ENCODE peak calls at places on chromosome 12, in nine cellular contexts. One of them, this sample, is unnamed.
A peak's percentile ranks its signal among the peaks of the same experiment; 100 is the strongest.

GRCh38 chr12:62604856-62605255 is 138.2 kb downstream of the MON2 start:
- DNase-seq in nephron progenitor cell: no peak
- DNase-seq in WTC11: no peak
- DNase-seq in lung: no peak
- DNase-seq in right atrium auricular region: no peak
- DNase-seq in GM12864: no peak
- DNase-seq in natural killer cell: no peak
- DNase-seq in ascending aorta: no peak
- DNase-seq in AG10803: peak; percentile 59
- DNase-seq in this sample: peak; percentile 40

GRCh38 chr12:5000204-5000603 is 43.5 kb upstream of the KCNA5 start:
- DNase-seq in ascending aorta: no peak
- DNase-seq in GM12864: no peak
- DNase-seq in lung: no peak
- DNase-seq in AG10803: no peak
- DNase-seq in nephron progenitor cell: no peak
- DNase-seq in WTC11: no peak
- DNase-seq in natural killer cell: no peak
- DNase-seq in right atrium auricular region: no peak
- DNase-seq in this sample: no peak

GRCh38 chr12:31710021-31710818 is 18.6 kb downstream of the AMN1 start:
- DNase-seq in ascending aorta: no peak
- DNase-seq in GM12864: no peak
- DNase-seq in lung: no peak
- DNase-seq in nephron progenitor cell: no peak
- DNase-seq in natural killer cell: no peak
- DNase-seq in right atrium auricular region: no peak
- DNase-seq in WTC11: no peak
- DNase-seq in AG10803: no peak
- DNase-seq in this sample: no peak

GRCh38 chr12:66629138-66629880 is 49.6 kb downstream of the GRIP1 start:
- DNase-seq in natural killer cell: no peak
- DNase-seq in nephron progenitor cell: no peak
- DNase-seq in GM12864: no peak
- DNase-seq in lung: no peak
- DNase-seq in ascending aorta: no peak
- DNase-seq in right atrium auricular region: no peak
- DNase-seq in WTC11: no peak
- DNase-seq in AG10803: no peak
- DNase-seq in this sample: no peak

GRCh38 chr12:115251727-115252126 is 567.8 kb upstream of the TBX3 start:
- DNase-seq in AG10803: no peak
- DNase-seq in ascending aorta: no peak
- DNase-seq in lung: no peak
- DNase-seq in GM12864: no peak
- DNase-seq in natural killer cell: no peak
- DNase-seq in nephron progenitor cell: no peak
- DNase-seq in right atrium auricular region: no peak
- DNase-seq in WTC11: no peak
- DNase-seq in this sample: no peak

GRCh38 chr12:70366581-70367267 is 634 bp downstream of the KCNMB4 start:
- DNase-seq in natural killer cell: peak; percentile 29
- DNase-seq in GM12864: no peak
- DNase-seq in lung: no peak
- DNase-seq in WTC11: peak; percentile 55
- DNase-seq in right atrium auricular region: no peak
- DNase-seq in ascending aorta: peak; percentile 68
- DNase-seq in AG10803: peak; percentile 25
- DNase-seq in nephron progenitor cell: peak; percentile 65
- DNase-seq in this sample: peak; percentile 19

GRCh38 chr12:113186033-113186365 is 478 bp downstream of the RITA1 start:
- DNase-seq in natural killer cell: no peak
- DNase-seq in right atrium auricular region: no peak
- DNase-seq in nephron progenitor cell: no peak
- DNase-seq in GM12864: no peak
- DNase-seq in ascending aorta: no peak
- DNase-seq in lung: no peak
- DNase-seq in WTC11: no peak
- DNase-seq in AG10803: no peak
- DNase-seq in this sample: peak; percentile 34

GRCh38 chr12:46064548-46064947 is 74.2 kb upstream of the SCAF11 start:
- DNase-seq in natural killer cell: no peak
- DNase-seq in ascending aorta: no peak
- DNase-seq in nephron progenitor cell: no peak
- DNase-seq in right atrium auricular region: no peak
- DNase-seq in lung: no peak
- DNase-seq in WTC11: no peak
- DNase-seq in GM12864: no peak
- DNase-seq in AG10803: no peak
- DNase-seq in this sample: no peak

GRCh38 chr12:126337556-126337955 is 1272.3 kb downstream of the AACS start:
- DNase-seq in nephron progenitor cell: no peak
- DNase-seq in GM12864: no peak
- DNase-seq in lung: no peak
- DNase-seq in right atrium auricular region: no peak
- DNase-seq in natural killer cell: no peak
- DNase-seq in ascending aorta: no peak
- DNase-seq in WTC11: no peak
- DNase-seq in AG10803: no peak
- DNase-seq in this sample: peak; percentile 10

GRCh38 chr12:23795494-23795893 is 154.0 kb downstream of the SOX5 start:
- DNase-seq in nephron progenitor cell: no peak
- DNase-seq in GM12864: no peak
- DNase-seq in natural killer cell: no peak
- DNase-seq in AG10803: no peak
- DNase-seq in WTC11: no peak
- DNase-seq in ascending aorta: no peak
- DNase-seq in right atrium auricular region: no peak
- DNase-seq in lung: no peak
- DNase-seq in this sample: no peak

GRCh38 chr12:5745251-5745888 is 199.7 kb downstream of the ANO2 start:
- DNase-seq in GM12864: peak; percentile 8
- DNase-seq in AG10803: peak; percentile 66
- DNase-seq in nephron progenitor cell: peak; percentile 85
- DNase-seq in lung: peak; percentile 71
- DNase-seq in ascending aorta: peak; percentile 68
- DNase-seq in natural killer cell: peak; percentile 22
- DNase-seq in right atrium auricular region: peak; percentile 73
- DNase-seq in WTC11: peak; percentile 91
- DNase-seq in this sample: peak; percentile 22

GRCh38 chr12:113961921-113962710 is 4.0 kb downstream of the RBM19 start:
- DNase-seq in right atrium auricular region: no peak
- DNase-seq in nephron progenitor cell: no peak
- DNase-seq in WTC11: no peak
- DNase-seq in GM12864: peak; percentile 35
- DNase-seq in natural killer cell: no peak
- DNase-seq in lung: no peak
- DNase-seq in AG10803: peak; percentile 37
- DNase-seq in ascending aorta: no peak
- DNase-seq in this sample: peak; percentile 77

DNA sequence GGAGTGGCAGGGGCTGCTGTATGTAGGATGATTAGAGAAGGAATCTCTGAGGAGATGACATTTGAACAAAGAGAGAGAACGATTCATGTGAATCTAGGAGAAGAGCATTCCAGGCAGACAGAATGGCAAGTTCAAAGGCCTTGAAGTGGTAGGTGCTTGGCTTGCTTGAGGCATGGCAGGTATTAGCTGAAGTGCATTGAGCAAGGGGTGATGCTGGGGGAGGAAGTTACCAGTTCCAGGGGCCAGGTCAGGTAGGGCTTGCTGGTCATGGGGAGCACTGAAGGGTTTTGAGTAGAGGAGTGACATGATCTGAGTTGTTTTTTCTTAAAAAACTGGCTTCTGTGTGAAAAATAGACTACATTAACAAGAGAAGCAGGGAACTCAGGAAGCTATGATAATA is 71.8 kb downstream of the SPATS2 start:
- DNase-seq in lung: peak; percentile 30
- DNase-seq in AG10803: no peak
- DNase-seq in ascending aorta: no peak
- DNase-seq in nephron progenitor cell: no peak
- DNase-seq in WTC11: no peak
- DNase-seq in natural killer cell: no peak
- DNase-seq in right atrium auricular region: no peak
- DNase-seq in GM12864: no peak
- DNase-seq in this sample: no peak
- TF ChIP-seq CTCF in lung: no peak
- TF ChIP-seq CTCF in AG10803: no peak
- TF ChIP-seq CTCF in ascending aorta: no peak
- TF ChIP-seq CTCF in nephron progenitor cell: no peak
- TF ChIP-seq CTCF in WTC11: no peak
- TF ChIP-seq CTCF in natural killer cell: no peak
- TF ChIP-seq CTCF in right atrium auricular region: no peak
- TF ChIP-seq CTCF in GM12864: no peak
- TF ChIP-seq CTCF in this sample: no peak

GRCh38 chr12:39144613-39145061 is 239.2 kb upstream of the CPNE8 start:
- DNase-seq in nephron progenitor cell: no peak
- DNase-seq in right atrium auricular region: no peak
- DNase-seq in lung: no peak
- DNase-seq in GM12864: no peak
- DNase-seq in AG10803: no peak
- DNase-seq in natural killer cell: no peak
- DNase-seq in ascending aorta: no peak
- DNase-seq in WTC11: peak; percentile 46
- DNase-seq in this sample: no peak

DNA sequence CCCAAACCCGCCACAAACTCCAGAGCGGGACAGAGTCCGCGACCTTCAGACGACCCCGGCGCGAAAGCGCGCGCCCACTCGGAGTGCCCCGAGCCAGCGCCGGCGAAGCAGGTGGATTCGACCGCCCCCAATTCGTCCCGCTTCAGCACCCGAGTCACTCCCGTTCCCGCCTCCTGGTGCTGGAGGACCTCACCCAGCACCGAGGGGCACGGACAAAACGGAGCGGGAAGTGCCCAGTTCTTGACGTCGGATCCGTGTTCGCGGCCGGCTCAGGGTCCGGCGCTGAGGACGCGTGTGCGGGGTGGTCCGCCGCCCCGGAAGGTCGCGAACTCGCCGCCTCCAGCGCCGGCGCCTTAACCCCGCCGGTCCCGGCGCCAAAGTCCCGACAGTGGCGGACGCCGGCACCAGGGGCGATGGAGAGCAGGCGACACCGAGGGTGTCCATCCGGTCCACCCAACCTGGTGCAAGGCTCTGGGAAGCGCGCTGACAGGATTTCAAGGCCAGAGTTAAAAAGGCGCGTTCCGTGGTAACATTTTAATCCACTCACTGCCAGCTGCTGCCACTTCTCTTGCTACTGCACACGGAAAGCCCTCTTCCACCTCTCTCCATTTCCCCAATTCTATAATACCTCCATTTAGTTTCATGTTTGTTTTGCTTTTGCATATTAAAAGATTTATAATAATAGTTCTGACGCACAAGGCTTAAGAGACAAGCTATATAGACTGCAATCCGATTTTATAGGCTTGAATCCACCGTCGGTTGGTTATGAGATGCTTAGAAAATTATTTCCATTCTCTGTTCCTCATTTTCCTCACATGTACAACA is 240.0 kb upstream of the CPNE8 start:
- DNase-seq in ascending aorta: no peak
- DNase-seq in nephron progenitor cell: peak; percentile 57
- DNase-seq in natural killer cell: no peak
- DNase-seq in AG10803: peak; percentile 1
- DNase-seq in lung: no peak
- DNase-seq in WTC11: peak; percentile 92
- DNase-seq in GM12864: no peak
- DNase-seq in right atrium auricular region: peak; percentile 59
- DNase-seq in this sample: peak; percentile 26
- TF ChIP-seq CTCF in ascending aorta: peak; percentile 56
- TF ChIP-seq CTCF in nephron progenitor cell: peak; percentile 34
- TF ChIP-seq CTCF in natural killer cell: no peak
- TF ChIP-seq CTCF in AG10803: peak; percentile 26
- TF ChIP-seq CTCF in lung: peak; percentile 31
- TF ChIP-seq CTCF in WTC11: peak; percentile 86
- TF ChIP-seq CTCF in GM12864: no peak
- TF ChIP-seq CTCF in right atrium auricular region: peak; percentile 71
- TF ChIP-seq CTCF in this sample: peak; percentile 52

GRCh38 chr12:121889267-121889624 is 656 bp downstream of the PSMD9 start:
- DNase-seq in nephron progenitor cell: no peak
- DNase-seq in natural killer cell: no peak
- DNase-seq in GM12864: no peak
- DNase-seq in right atrium auricular region: no peak
- DNase-seq in WTC11: no peak
- DNase-seq in AG10803: no peak
- DNase-seq in ascending aorta: no peak
- DNase-seq in lung: no peak
- DNase-seq in this sample: no peak

GRCh38 chr12:121883315-121883660 is 5.3 kb upstream of the PSMD9 start:
- DNase-seq in natural killer cell: no peak
- DNase-seq in AG10803: no peak
- DNase-seq in right atrium auricular region: no peak
- DNase-seq in nephron progenitor cell: no peak
- DNase-seq in lung: no peak
- DNase-seq in ascending aorta: no peak
- DNase-seq in WTC11: peak; percentile 20
- DNase-seq in GM12864: no peak
- DNase-seq in this sample: no peak

GRCh38 chr12:121892673-121893561 is 4.3 kb downstream of the PSMD9 start:
- DNase-seq in right atrium auricular region: no peak
- DNase-seq in nephron progenitor cell: no peak
- DNase-seq in natural killer cell: no peak
- DNase-seq in AG10803: no peak
- DNase-seq in GM12864: no peak
- DNase-seq in ascending aorta: no peak
- DNase-seq in lung: no peak
- DNase-seq in WTC11: no peak
- DNase-seq in this sample: no peak

GRCh38 chr12:121888478-121889266 is at the start of gene PSMD9:
- DNase-seq in nephron progenitor cell: peak; percentile 98
- DNase-seq in ascending aorta: peak; percentile 98
- DNase-seq in right atrium auricular region: peak; percentile 97
- DNase-seq in AG10803: peak; percentile 97
- DNase-seq in GM12864: peak; percentile 93
- DNase-seq in lung: peak; percentile 98
- DNase-seq in WTC11: peak; percentile 98
- DNase-seq in natural killer cell: peak; percentile 95
- DNase-seq in this sample: peak; percentile 99

DNA sequence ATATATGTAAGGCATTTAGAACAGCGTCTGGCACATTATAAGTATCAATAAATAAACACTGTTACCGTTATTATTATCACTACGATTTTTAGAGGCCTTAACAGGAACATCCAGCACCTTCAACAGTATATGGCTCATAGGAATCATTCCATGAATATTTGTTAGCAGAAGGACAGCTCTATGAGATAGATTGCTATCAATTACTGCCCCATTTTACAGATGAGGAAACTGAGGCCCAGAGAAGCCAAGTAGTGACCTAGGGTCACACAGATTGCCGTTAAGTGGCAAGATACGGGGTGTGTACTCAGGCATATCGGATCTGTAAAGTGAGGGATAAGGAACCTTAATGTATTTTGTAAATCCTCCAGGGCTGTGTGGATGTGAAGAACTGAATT is 510 bp upstream of the PSMD9 start:
- DNase-seq in GM12864: no peak
- DNase-seq in lung: no peak
- DNase-seq in AG10803: no peak
- DNase-seq in WTC11: no peak
- DNase-seq in ascending aorta: no peak
- DNase-seq in natural killer cell: no peak
- DNase-seq in nephron progenitor cell: no peak
- DNase-seq in right atrium auricular region: no peak
- DNase-seq in this sample: no peak
- TF ChIP-seq CTCF in GM12864: no peak
- TF ChIP-seq CTCF in lung: no peak
- TF ChIP-seq CTCF in AG10803: no peak
- TF ChIP-seq CTCF in WTC11: no peak
- TF ChIP-seq CTCF in ascending aorta: no peak
- TF ChIP-seq CTCF in natural killer cell: no peak
- TF ChIP-seq CTCF in nephron progenitor cell: no peak
- TF ChIP-seq CTCF in right atrium auricular region: no peak
- TF ChIP-seq CTCF in this sample: no peak

GRCh38 chr12:99390707-99391106 is 256.8 kb upstream of the GARIN6 start:
- DNase-seq in GM12864: no peak
- DNase-seq in nephron progenitor cell: peak; percentile 49
- DNase-seq in right atrium auricular region: no peak
- DNase-seq in WTC11: peak; percentile 79
- DNase-seq in natural killer cell: no peak
- DNase-seq in lung: no peak
- DNase-seq in ascending aorta: no peak
- DNase-seq in AG10803: no peak
- DNase-seq in this sample: peak; percentile 2
- TF ChIP-seq CTCF in GM12864: peak; percentile 63
- TF ChIP-seq CTCF in nephron progenitor cell: peak; percentile 50
- TF ChIP-seq CTCF in right atrium auricular region: no peak
- TF ChIP-seq CTCF in WTC11: peak; percentile 71
- TF ChIP-seq CTCF in natural killer cell: no peak
- TF ChIP-seq CTCF in lung: no peak
- TF ChIP-seq CTCF in ascending aorta: peak; percentile 25
- TF ChIP-seq CTCF in AG10803: peak; percentile 40
- TF ChIP-seq CTCF in this sample: peak; percentile 21